ENCODE peak calls at places on chromosomes 11 and 22, in nine cellular contexts. R is WTC11; D is heart left ventricle; O is EH; V is stimulated activated CD4-positive, alpha-beta T cell treated with anti-CD3 and anti-CD28 coated beads, Interleukin-1b, Interleukin-23, amount 100 ng/mL, for 4 hours; A is DMS153; G is iPS-NIHi11; J is activated T-cell treated with anti-CD3 and anti-CD28 coated beads, Interleukin-2, amount 50 U/mL, for 72 hours; L is NCI-H2081. E is an unnamed sample.

GRCh38 chr22:25572708-25573161 is 8.3 kb downstream of the GRK3 start:
- DNase-seq in R (no peak), D (no peak), O (no peak), V (no peak), A (no peak), G (no peak), J (no peak), L (no peak), E (no peak)

GRCh38 chr11:46389450-46390330 is 1.9 kb downstream of the CHRM4 start:
- DNase-seq in R (peak), D (peak), O (peak), V (peak), A (peak), G (peak), J (peak), L (peak), E (peak)

GRCh38 chr11:61571337-61571736 is 9.5 kb downstream of the SYT7 start:
- DNase-seq in R (no peak), D (no peak), O (no peak), V (no peak), A (no peak), G (no peak), J (no peak), L (no peak), E (no peak)

GRCh38 chr22:27151407-27151806 is 494.0 kb downstream of the MIAT start:
- DNase-seq in R (no peak), D (no peak), O (no peak), V (no peak), A (no peak), G (no peak), J (no peak), L (no peak), E (no peak)

GRCh38 chr22:42939451-42939881 is 75.5 kb downstream of the PACSIN2 start:
- DNase-seq in R (no peak), D (no peak), O (peak), V (no peak), A (no peak), G (no peak), J (no peak), L (no peak), E (no peak)

GRCh38 chr22:19134176-19134831 is 3.2 kb downstream of the TSSK2 start:
- DNase-seq in R (no peak), D (no peak), O (no peak), V (no peak), A (no peak), G (no peak), J (no peak), L (no peak), E (peak)

GRCh38 chr22:37749831-37750595 is 53.2 kb downstream of the TRIOBP start:
- DNase-seq in R (no peak), D (peak), O (peak), V (no peak), A (no peak), G (no peak), J (no peak), L (no peak), E (peak)

GRCh38 chr11:8917157-8917820 is 6.3 kb downstream of the AKIP1 start:
- DNase-seq in R (peak), D (peak), O (peak), V (no peak), A (no peak), G (peak), J (no peak), L (no peak), E (no peak)

GRCh38 chr22:19336133-19337075 is 44.9 kb upstream of the CLTCL1 start:
- DNase-seq in R (no peak), D (no peak), O (no peak), V (no peak), A (no peak), G (no peak), J (no peak), L (no peak), E (no peak)

GRCh38 chr11:79082920-79083319 is 357.9 kb downstream of the TENM4 start:
- DNase-seq in R (no peak), D (no peak), O (no peak), V (no peak), A (no peak), G (no peak), J (no peak), L (no peak), E (no peak)

GRCh38 chr22:24510694-24511625 is 15.8 kb downstream of the UPB1 start:
- DNase-seq in R (no peak), D (no peak), O (peak), V (no peak), A (no peak), G (no peak), J (no peak), L (no peak), E (no peak)

GRCh38 chr11:113698515-113698914 is 7.6 kb downstream of the TMPRSS5 start:
- DNase-seq in R (no peak), D (no peak), O (no peak), V (no peak), A (no peak), G (no peak), J (no peak), L (no peak), E (no peak)

GRCh38 chr11:78840190-78840589 is 265.5 kb upstream of the NARS2 start:
- DNase-seq in R (no peak), D (no peak), O (peak), V (no peak), A (no peak), G (no peak), J (no peak), L (no peak), E (no peak)

GRCh38 chr11:34508514-34508913 is 5.1 kb downstream of the ELF5 start:
- DNase-seq in R (no peak), D (no peak), O (no peak), V (no peak), A (no peak), G (no peak), J (no peak), L (no peak), E (no peak)

GRCh38 chr22:32839776-32840571 is 38.5 kb downstream of the TIMP3 start:
- DNase-seq in R (no peak), D (peak), O (peak), V (no peak), A (no peak), G (no peak), J (no peak), L (no peak), E (no peak)

GRCh38 chr11:47886096-47886495 is 37.9 kb upstream of the NUP160 start:
- DNase-seq in R (no peak), D (no peak), O (peak), V (no peak), A (no peak), G (no peak), J (no peak), L (no peak), E (no peak)

GRCh38 chr11:111001986-111002616 is 243.4 kb upstream of the POU2AF2 start:
- DNase-seq in R (no peak), D (no peak), O (peak), V (no peak), A (no peak), G (no peak), J (no peak), L (no peak), E (no peak)

GRCh38 chr22:41301085-41302015 is at the start of gene ZC3H7B:
- DNase-seq in R (peak), D (peak), O (peak), V (peak), A (peak), G (peak), J (peak), L (peak), E (peak)